ENCODE peak calls at places on chromosomes 11 and 22, in four cellular contexts. D is CD8-positive, alpha-beta memory T cell; O is cardiac muscle cell; E is foreskin keratinocyte. A is an unnamed sample.

GRCh38 chr22:48691431-48691851 is 1136.2 kb downstream of the BRD1 start:
- DNase-seq in O (no peak), D (no peak), E (no peak), A (no peak)

GRCh38 chr22:31295831-31296230 is 3.5 kb upstream of the PIK3IP1 start:
- DNase-seq in D (no peak), O (no peak), E (peak; percentile 70), A (no peak)

GRCh38 chr22:46044718-46045458 is 67.9 kb upstream of the WNT7B start:
- DNase-seq in D (peak; percentile 54), E (no peak), O (peak; percentile 46), A (no peak)

GRCh38 chr11:393219-394033 is 583 bp upstream of the PKP3 start:
- DNase-seq in E (peak; percentile 87), D (no peak), O (no peak), A (no peak)

GRCh38 chr11:15569626-15570025 is 454.9 kb downstream of the INSC start:
- DNase-seq in E (no peak), D (no peak), O (no peak), A (no peak)

GRCh38 chr22:28670691-28671261 is 8.9 kb downstream of the TTC28 start:
- DNase-seq in O (no peak), D (no peak), E (peak; percentile 35), A (no peak)

GRCh38 chr22:22248878-22249277 is 4.3 kb downstream of the VPREB1 start:
- DNase-seq in E (no peak), O (no peak), D (peak; percentile 47), A (no peak)

GRCh38 chr11:4713241-4713640 is 8.7 kb downstream of the MMP26 start:
- DNase-seq in E (peak; percentile 34), O (no peak), D (no peak), A (no peak)

GRCh38 chr11:69075421-69076128 is 26.8 kb downstream of the TPCN2 start:
- DNase-seq in E (peak; percentile 63), O (no peak), D (no peak), A (peak; percentile 47)

GRCh38 chr11:2209370-2209801 is 37.8 kb upstream of the TH start:
- DNase-seq in O (no peak), D (no peak), E (no peak), A (no peak)

GRCh38 chr11:119461250-119461963 is 38.4 kb upstream of the THY1 start:
- DNase-seq in E (no peak), D (no peak), O (no peak), A (no peak)

GRCh38 chr11:69834251-69834650 is 15.0 kb upstream of the FGF3 start:
- DNase-seq in D (peak; percentile 10), E (no peak), O (no peak), A (no peak)

GRCh38 chr11:77422690-77423089 is 51.2 kb downstream of the PAK1 start:
- DNase-seq in D (no peak), E (no peak), O (no peak), A (no peak)

GRCh38 chr22:44583076-44583760 is 85.2 kb upstream of the RTL6 start:
- DNase-seq in O (no peak), E (peak; percentile 4), D (peak; percentile 23), A (no peak)

GRCh38 chr11:128412847-128413791 is 174.2 kb downstream of the ETS1 start:
- DNase-seq in E (no peak), D (no peak), O (no peak), A (no peak)
- H3K27ac ChIP-seq in E (no peak overlapping the region), D (no peak overlapping the region), O (no peak overlapping the region), A (no peak overlapping the region)

GRCh38 chr11:73591743-73592142 is 6.2 kb downstream of the FAM168A start:
- DNase-seq in O (no peak), E (no peak), D (no peak), A (no peak)
- H3K27ac ChIP-seq in O (no peak overlapping the region), E (no peak overlapping the region), D (no peak overlapping the region), A (no peak overlapping the region)

GRCh38 chr11:123212406-123212805 is 17.4 kb upstream of the CLMP start:
- DNase-seq in O (no peak), E (peak; percentile 30), D (no peak), A (no peak)
- H3K27ac ChIP-seq in O (no peak overlapping the region), E (no peak overlapping the region), D (no peak overlapping the region), A (no peak overlapping the region)

GRCh38 chr22:23503142-23503541 is 76.9 kb downstream of the IGLL1 start:
- DNase-seq in E (no peak), O (no peak), D (no peak), A (no peak)

GRCh38 chr22:23501244-23501643 is 78.8 kb downstream of the IGLL1 start:
- DNase-seq in E (peak; percentile 45), O (no peak), D (no peak), A (no peak)

GRCh38 chr22:23503736-23504440 is 76.2 kb downstream of the IGLL1 start:
- DNase-seq in D (no peak), O (no peak), E (no peak), A (no peak)

GRCh38 chr22:23501708-23502107 is 78.4 kb downstream of the IGLL1 start:
- DNase-seq in D (no peak), O (no peak), E (no peak), A (no peak)

DNA sequence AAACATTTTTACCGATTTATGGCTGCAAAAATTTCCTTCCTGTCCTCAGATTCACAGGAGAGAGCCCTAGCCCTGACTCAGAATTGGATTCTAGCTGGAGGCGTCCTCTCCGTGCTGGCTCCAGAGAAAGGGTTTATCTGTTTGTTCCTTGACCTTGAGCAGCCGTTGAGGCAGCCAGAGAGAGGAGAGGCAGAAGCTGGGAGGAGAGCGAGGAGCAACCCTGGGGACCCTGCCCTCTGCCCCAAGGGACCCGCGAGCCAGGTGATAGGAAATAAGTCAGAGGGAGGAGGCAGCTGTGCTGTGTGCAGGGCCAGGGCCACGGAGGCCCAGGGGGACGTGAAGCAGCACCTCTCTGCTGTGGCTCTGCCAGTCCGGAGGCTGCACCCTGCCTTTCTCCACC is 75.6 kb downstream of the IGLL1 start:
- DNase-seq in O (no peak), E (peak; percentile 14), D (no peak), A (no peak)
- H3K27ac ChIP-seq in O (peak overlapping the region; percentile 73), E (no peak overlapping the region), D (no peak overlapping the region), A (no peak overlapping the region)

DNA sequence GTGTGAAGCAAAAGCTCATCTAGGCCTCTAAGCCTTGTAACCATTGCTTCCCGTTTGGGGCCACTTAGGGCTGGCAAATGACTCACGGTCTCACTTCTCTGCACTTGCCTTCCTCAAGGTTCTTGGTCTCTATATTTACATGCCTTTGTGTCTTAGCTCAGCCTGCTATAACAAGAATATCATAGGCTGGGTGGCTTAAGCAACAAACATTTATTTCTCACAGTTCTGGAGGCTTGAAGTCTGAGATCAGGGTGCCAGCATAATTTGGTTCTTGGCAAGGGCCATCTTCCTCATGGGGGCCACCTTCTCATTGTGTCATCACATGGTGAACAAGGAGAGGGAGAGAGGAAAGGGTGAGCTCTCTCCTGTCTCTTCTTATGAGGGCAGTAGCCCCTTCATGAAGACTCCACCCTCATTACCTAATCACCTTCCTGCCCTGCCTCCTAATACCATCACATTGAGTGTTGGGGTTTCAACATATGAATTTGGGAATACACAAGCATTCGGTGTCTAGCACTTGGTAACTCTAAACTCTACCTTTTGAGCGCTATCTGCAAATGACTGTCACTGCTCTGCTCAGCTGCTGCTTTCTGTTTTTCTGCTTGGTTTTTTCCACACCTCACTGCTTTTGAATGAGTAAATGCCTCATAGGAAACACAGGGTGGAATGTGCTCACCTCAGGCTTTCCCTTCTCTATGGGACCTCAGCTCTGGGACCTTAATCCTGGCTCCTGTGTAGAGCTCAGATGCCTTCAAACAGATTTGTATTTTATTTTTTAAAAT is 16.2 kb upstream of the ME3 start:
- DNase-seq in D (no peak), E (peak; percentile 63), O (no peak), A (no peak)
- H3K27ac ChIP-seq in D (no peak overlapping the region), E (no peak overlapping the region), O (no peak overlapping the region), A (no peak overlapping the region)

GRCh38 chr11:17165247-17165890 is 42.4 kb downstream of the PIK3C2A start:
- DNase-seq in E (no peak), O (no peak), D (no peak), A (no peak)
- H3K27ac ChIP-seq in E (no peak overlapping the region), O (peak overlapping the region; percentile 54), D (no peak overlapping the region), A (no peak overlapping the region)